ENCODE peak calls at places on chromosomes 11 and 22, in four cellular contexts. M is IMR-90, C is A549, I is K562. Z is an unnamed sample.

GRCh38 chr22:30033137-30033536 is 47.1 kb upstream of the HORMAD2 start:
- DNase-seq in I (no peak), M (no peak), C (no peak), Z (no peak)

GRCh38 chr22:41910599-41911291 is 4.1 kb downstream of the SHISA8 start:
- DNase-seq in M (no peak), I (no peak), C (no peak), Z (peak; percentile 67)

GRCh38 chr11:118398797-118399564 is 2.4 kb upstream of the ATP5MG start:
- DNase-seq in M (peak; percentile 26), C (no peak), I (no peak), Z (no peak)

GRCh38 chr22:41091139-41092022 is 1.0 kb upstream of the EP300 start:
- DNase-seq in C (peak; percentile 98), M (peak; percentile 98), I (peak; percentile 96), Z (peak; percentile 93)

GRCh38 chr11:60985991-60986915 is 14.8 kb downstream of the CD6 start:
- DNase-seq in I (no peak), M (peak; percentile 46), C (peak; percentile 13), Z (no peak)

GRCh38 chr22:17057959-17058814 is 26.6 kb upstream of the IL17RA start:
- DNase-seq in C (peak; percentile 68), M (peak; percentile 73), I (peak; percentile 75), Z (peak; percentile 75)

GRCh38 chr11:9530901-9531625 is 42.4 kb upstream of the WEE1 start:
- DNase-seq in I (no peak), M (no peak), C (peak; percentile 33), Z (no peak)

GRCh38 chr11:116837231-116838091 is at the start of gene APOA1:
- DNase-seq in C (no peak), M (no peak), I (no peak), Z (peak; percentile 49)

GRCh38 chr11:85795712-85796487 is 15.0 kb downstream of the SYTL2 start:
- DNase-seq in C (no peak), I (no peak), M (no peak), Z (no peak)

GRCh38 chr11:113106507-113106906 is 145.3 kb downstream of the NCAM1 start:
- DNase-seq in I (no peak), C (no peak), M (peak; percentile 5), Z (no peak)

GRCh38 chr11:35115688-35116030 is 23.3 kb upstream of the CD44 start:
- DNase-seq in M (no peak), C (no peak), I (no peak), Z (no peak)

GRCh38 chr22:31130873-31131272 is 8.1 kb downstream of the INPP5J start:
- DNase-seq in M (no peak), C (no peak), I (no peak), Z (peak; percentile 48)

GRCh38 chr22:22025320-22026156 is 43.0 kb upstream of the TOP3B start:
- DNase-seq in M (no peak), C (no peak), I (no peak), Z (no peak)

GRCh38 chr11:15976433-15977045 is 379.8 kb downstream of the SOX6 start:
- DNase-seq in I (no peak), C (no peak), M (peak; percentile 74), Z (no peak)

GRCh38 chr11:45927684-45928413 is 5.4 kb downstream of the LARGE2 start:
- DNase-seq in C (no peak), M (no peak), I (no peak), Z (no peak)

GRCh38 chr11:74684661-74685060 is 46.6 kb downstream of the CHRDL2 start:
- DNase-seq in I (no peak), M (no peak), C (no peak), Z (no peak)

GRCh38 chr11:74687237-74688005 is 43.8 kb downstream of the CHRDL2 start:
- DNase-seq in M (peak; percentile 53), C (no peak), I (peak; percentile 53), Z (no peak)

GRCh38 chr11:74685338-74685737 is 45.9 kb downstream of the CHRDL2 start:
- DNase-seq in M (no peak), I (no peak), C (no peak), Z (no peak)

GRCh38 chr11:74685905-74686304 is 45.3 kb downstream of the CHRDL2 start:
- DNase-seq in M (no peak), C (no peak), I (no peak), Z (no peak)

DNA sequence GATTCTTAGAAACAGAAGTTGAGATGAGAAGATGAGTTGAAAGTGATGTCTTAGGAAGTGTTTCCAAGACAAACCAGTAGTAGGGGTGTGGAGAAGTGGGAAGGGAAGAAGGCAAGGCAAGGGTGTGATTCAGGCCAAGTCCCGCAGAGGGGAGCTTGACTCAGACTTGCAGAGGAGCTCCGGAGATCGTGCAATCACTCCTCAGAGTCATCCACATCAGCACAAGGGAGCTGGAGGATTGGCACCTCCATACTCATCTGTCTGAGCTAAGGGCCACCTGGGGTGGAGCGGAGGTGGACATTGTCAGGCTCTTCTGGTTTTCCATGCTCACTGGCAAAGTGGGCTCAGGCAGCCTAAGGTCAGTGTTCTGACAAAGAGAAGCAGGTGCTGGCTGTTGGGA is 44.4 kb downstream of the CHRDL2 start:
- DNase-seq in M (peak; percentile 82), C (no peak), I (no peak), Z (no peak)
- TF ChIP-seq RFX5 in M (no peak), C (no peak), I (no peak), Z (no peak)

GRCh38 chr11:72113170-72113808 is 794 bp upstream of the ANAPC15 start:
- DNase-seq in I (no peak), M (peak; percentile 52), C (no peak), Z (no peak)
- TF ChIP-seq RFX5 in I (no peak), M (no peak), C (no peak), Z (no peak)

DNA sequence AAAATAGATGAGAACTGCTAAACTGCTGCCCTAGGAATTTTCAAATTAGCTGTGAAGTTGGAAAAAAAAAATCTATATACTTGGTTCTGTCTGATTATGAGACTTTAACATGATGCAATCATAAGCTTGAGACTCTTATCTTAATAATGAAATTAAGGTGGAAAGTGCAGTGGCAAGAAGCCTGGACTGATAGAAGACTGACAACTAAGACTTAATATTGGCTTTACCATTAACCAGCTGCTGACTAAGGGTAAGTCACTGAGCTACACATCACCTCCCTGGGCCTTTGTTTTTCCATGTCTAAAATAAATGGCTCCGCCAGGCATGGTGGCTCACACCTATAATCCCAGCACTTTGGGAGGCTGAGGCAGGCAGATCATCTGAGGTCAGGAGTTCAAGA is 56.9 kb downstream of the SLC35F2 start:
- DNase-seq in M (no peak), I (no peak), C (no peak), Z (no peak)
- TF ChIP-seq RFX5 in M (no peak), I (no peak), C (no peak), Z (no peak)

GRCh38 chr22:37571992-37572373 is 7.9 kb downstream of the LGALS2 start:
- DNase-seq in C (no peak), I (no peak), M (no peak), Z (no peak)

GRCh38 chr22:37569009-37569920 is 9.0 kb downstream of the CDC42EP1 start:
- DNase-seq in I (peak; percentile 42), M (no peak), C (no peak), Z (no peak)

GRCh38 chr22:37569921-37570660 is 9.8 kb downstream of the LGALS2 start:
- DNase-seq in M (no peak), C (no peak), I (no peak), Z (no peak)

GRCh38 chr22:37570661-37570976 is 9.3 kb downstream of the LGALS2 start:
- DNase-seq in C (no peak), I (no peak), M (no peak), Z (no peak)

GRCh38 chr22:37571258-37571991 is 8.5 kb downstream of the LGALS2 start:
- DNase-seq in C (peak; percentile 57), I (no peak), M (peak; percentile 26), Z (peak; percentile 38)
- TF ChIP-seq RFX5 in C (no peak), I (no peak), M (no peak), Z (no peak)

DNA sequence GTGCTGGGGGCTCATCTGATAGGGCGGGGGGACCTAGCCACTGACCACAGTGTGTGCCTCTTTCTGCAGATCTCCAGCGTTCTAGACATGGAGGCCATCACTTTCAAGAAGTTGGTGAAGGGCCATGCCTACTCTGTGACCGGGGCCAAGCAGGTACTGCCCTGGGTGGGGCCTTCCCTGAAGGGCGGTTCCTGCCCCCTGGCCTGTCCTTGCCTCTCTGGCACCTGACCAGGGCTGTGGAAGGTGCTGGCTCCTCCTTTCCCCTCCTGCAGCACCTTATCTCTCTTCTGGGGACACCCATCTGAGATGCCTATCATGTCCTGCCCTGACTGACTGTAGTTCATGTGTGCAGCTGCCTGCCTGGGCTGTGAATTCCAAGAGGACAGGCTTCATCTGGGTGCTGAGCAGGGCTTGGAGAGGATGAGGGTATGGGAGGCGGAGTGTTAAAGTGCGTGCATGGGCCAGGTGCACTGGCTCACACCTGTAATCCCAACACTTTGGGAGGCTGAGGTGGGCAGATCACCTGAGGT is 5.5 kb downstream of the CAPN1 start:
- DNase-seq in I (no peak), C (no peak), M (no peak), Z (no peak)
- TF ChIP-seq RFX5 in I (no peak), C (no peak), M (no peak), Z (no peak)

GRCh38 chr11:73114835-73115220 is 27.3 kb downstream of the FCHSD2 start:
- DNase-seq in M (no peak), I (no peak), C (no peak), Z (no peak)

GRCh38 chr11:73113426-73113825 is 28.7 kb downstream of the FCHSD2 start:
- DNase-seq in I (no peak), M (no peak), C (no peak), Z (no peak)

DNA sequence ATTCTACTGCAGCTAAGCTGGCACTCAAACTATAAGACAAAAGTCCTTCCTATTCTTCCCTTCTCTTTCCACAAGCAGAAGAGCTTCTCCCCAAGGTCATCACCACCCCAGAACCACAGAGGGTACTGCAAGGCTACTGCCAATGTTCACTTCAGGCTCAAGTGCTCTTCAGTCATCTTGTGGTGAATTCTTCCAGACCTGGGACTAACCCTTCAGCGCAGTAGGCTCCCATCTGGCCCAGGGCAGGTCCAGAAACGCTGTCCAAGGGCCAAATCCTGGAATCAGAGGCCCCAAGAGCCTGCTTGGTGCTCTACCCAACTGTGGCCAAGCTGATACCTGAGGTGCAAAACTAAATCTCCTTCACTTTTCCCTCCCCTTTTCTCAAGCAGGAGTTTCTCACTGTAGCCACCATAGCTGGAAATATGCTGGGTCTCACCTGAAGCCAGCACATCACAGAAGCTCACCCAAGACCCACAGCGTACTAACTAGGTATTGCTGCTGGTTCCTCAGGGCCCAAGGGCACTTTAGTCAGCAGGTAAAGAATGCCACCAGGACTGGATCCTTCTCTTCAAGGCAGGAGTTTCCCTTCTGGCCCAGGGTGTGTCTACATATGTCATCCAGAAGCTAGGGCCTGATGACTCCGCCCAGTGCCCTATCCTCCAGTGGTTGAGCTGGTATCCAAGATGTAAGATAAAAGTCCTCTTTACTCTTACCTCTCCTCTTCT is 27.8 kb downstream of the FCHSD2 start:
- DNase-seq in I (no peak), C (no peak), M (no peak), Z (no peak)
- TF ChIP-seq RFX5 in I (no peak), C (no peak), M (no peak), Z (no peak)

GRCh38 chr11:14672635-14673034 is 29.0 kb downstream of the PDE3B start:
- DNase-seq in M (peak; percentile 73), I (no peak), C (no peak), Z (no peak)
- TF ChIP-seq RFX5 in M (no peak), I (no peak), C (no peak), Z (no peak)